ENCODE peak calls at places on chromosomes 2 and 18, in ten cellular contexts. Z is neural progenitor cell, I is left lung, M is stomach, C is astrocyte, G is A549, N is ascending aorta, S is tibial nerve, V is neuronal stem cell, O is PC-9. Y is an unnamed sample. For H3K9me3, the result is how much of the 10 kb centered on the place peaks cover.

GRCh38 chr2:1493361-1494126 is 80.3 kb downstream of the TPO start:
- DNase-seq in O (no peak), C (no peak), S (no peak), G (no peak), M (peak), N (no peak), Z (no peak), V (no peak), I (peak), Y (peak)

GRCh38 chr18:47260138-47260923 is 8.9 kb upstream of the SKOR2 start:
- DNase-seq in N (no peak), I (peak), M (peak), S (no peak), Z (peak), C (peak), V (peak), G (peak), O (no peak), Y (no peak)

GRCh38 chr2:1448009-1448408 is 34.7 kb downstream of the TPO start:
- DNase-seq in S (no peak), M (no peak), N (no peak), G (no peak), C (no peak), V (no peak), O (no peak), Z (no peak), I (no peak), Y (no peak)

GRCh38 chr2:153047220-153047619 is 328.8 kb downstream of the ARL6IP6 start:
- DNase-seq in O (no peak), Z (peak), N (no peak), C (no peak), S (no peak), G (no peak), M (no peak), I (no peak), V (no peak), Y (no peak)

GRCh38 chr2:106085441-106085911 is 108.6 kb downstream of the UXS1 start:
- DNase-seq in I (no peak), M (peak), O (no peak), S (no peak), G (no peak), Z (peak), N (no peak), C (no peak), V (no peak), Y (no peak)

GRCh38 chr2:229230911-229231310 is 40.2 kb downstream of the PID1 start:
- DNase-seq in C (no peak), V (no peak), M (no peak), I (no peak), O (no peak), S (no peak), G (no peak), Z (no peak), N (no peak), Y (no peak)

GRCh38 chr2:45190481-45190880 is 181.2 kb upstream of the SIX2 start:
- DNase-seq in G (no peak), M (no peak), V (no peak), Z (no peak), S (no peak), N (no peak), O (no peak), C (peak), I (no peak), Y (no peak)

GRCh38 chr2:54557601-54558187 is 101.6 kb downstream of the SPTBN1 start:
- DNase-seq in C (peak), M (peak), Z (peak), G (peak), I (peak), S (no peak), V (peak), N (no peak), O (peak), Y (peak)

GRCh38 chr2:24721470-24721869 is 71.7 kb downstream of the PTRHD1 start:
- DNase-seq in N (peak), M (peak), C (peak), O (no peak), Z (peak), I (no peak), S (peak), V (no peak), G (no peak), Y (peak)

GRCh38 chr2:230179907-230180306 is 39.9 kb downstream of the SP110 start:
- DNase-seq in M (no peak), I (no peak), V (no peak), S (no peak), Z (no peak), O (no peak), C (no peak), G (no peak), N (no peak), Y (no peak)

GRCh38 chr2:230900336-230900995 is 24.6 kb downstream of the GPR55 start:
- DNase-seq in O (no peak), C (no peak), S (no peak), N (no peak), M (peak), G (no peak), Z (no peak), I (no peak), V (no peak), Y (no peak)

GRCh38 chr2:166932032-166932431 is 43.8 kb downstream of the XIRP2 start:
- DNase-seq in I (no peak), S (no peak), C (no peak), G (no peak), M (no peak), V (no peak), O (no peak), N (no peak), Z (no peak), Y (no peak)

GRCh38 chr2:66553370-66553769 is 118.4 kb downstream of the MEIS1 start:
- DNase-seq in G (no peak), O (no peak), M (peak), N (no peak), S (peak), I (peak), V (no peak), C (no peak), Z (no peak), Y (no peak)

GRCh38 chr2:112626604-112627059 is 19.1 kb upstream of the SLC20A1 start:
- DNase-seq in I (peak), S (no peak), C (peak), M (peak), N (no peak), V (no peak), Z (peak), O (peak), G (peak), Y (peak)

GRCh38 chr2:181887056-181887455 is 4.5 kb upstream of the ITPRID2 start:
- DNase-seq in Z (no peak), I (no peak), N (no peak), S (no peak), V (no peak), C (no peak), G (no peak), O (no peak), M (no peak), Y (no peak)

GRCh38 chr2:216698895-216699294 is 3.5 kb upstream of the IGFBP5 start:
- DNase-seq in I (no peak), G (peak), N (no peak), V (no peak), M (no peak), S (no peak), Z (peak), O (no peak), C (peak), Y (no peak)

GRCh38 chr18:11504962-11505361 is 104.4 kb upstream of the SLC35G4 start:
- DNase-seq in G (no peak), C (no peak), V (no peak), O (no peak), M (no peak), Z (no peak), I (no peak), S (no peak), N (no peak), Y (no peak)

GRCh38 chr18:46141199-46141598 is 37.0 kb downstream of the HAUS1 start:
- DNase-seq in S (no peak), Z (no peak), C (no peak), G (no peak), V (no peak), O (no peak), I (no peak), M (no peak), N (no peak), Y (no peak)

GRCh38 chr2:181459646-181460045 is 2.5 kb downstream of the ITGA4 start:
- DNase-seq in Z (no peak), C (peak), O (no peak), M (no peak), S (no peak), N (no peak), G (no peak), I (no peak), V (no peak), Y (no peak)

GRCh38 chr2:127075821-127076220 is 31.1 kb downstream of the BIN1 start:
- DNase-seq in V (no peak), S (no peak), O (no peak), C (no peak), Z (no peak), I (no peak), N (no peak), M (no peak), G (no peak), Y (no peak)

GRCh38 chr18:12598181-12598921 is 59.6 kb downstream of the SPIRE1 start:
- DNase-seq in N (no peak), S (no peak), Z (peak), I (no peak), V (no peak), O (peak), M (no peak), C (peak), G (no peak), Y (no peak)

GRCh38 chr2:119263656-119264055 is 40.0 kb downstream of the STEAP3 start:
- DNase-seq in V (no peak), N (no peak), Z (no peak), M (no peak), S (no peak), G (no peak), O (no peak), I (no peak), C (no peak), Y (no peak)

GRCh38 chr2:42931818-42932195 is 139.4 kb upstream of the HAAO start:
- DNase-seq in Z (no peak), V (no peak), S (no peak), O (no peak), C (peak), M (no peak), N (no peak), G (no peak), I (no peak), Y (no peak)

GRCh38 chr2:217356795-217357194 is 496.9 kb upstream of the TNP1 start:
- DNase-seq in S (peak), M (no peak), G (no peak), C (peak), I (no peak), N (no peak), O (no peak), V (no peak), Z (no peak), Y (no peak)

GRCh38 chr2:199757466-199757865 is 93.5 kb downstream of the FTCDNL1 start:
- DNase-seq in O (no peak), Z (no peak), G (no peak), N (no peak), S (no peak), V (no peak), I (no peak), C (peak), M (no peak), Y (no peak)

GRCh38 chr2:188675391-188676011 is 298.7 kb upstream of the COL3A1 start:
- DNase-seq in S (no peak), O (no peak), V (no peak), C (peak), Z (no peak), I (no peak), N (no peak), M (no peak), G (no peak), Y (no peak)

GRCh38 chr2:42101641-42102605 is 54.1 kb downstream of the PKDCC start:
- DNase-seq in C (peak), G (no peak), I (peak), O (peak), V (peak), M (peak), N (no peak), S (peak), Z (peak), Y (peak)

GRCh38 chr2:146193619-146194018 is 1651.2 kb upstream of the ACVR2A start:
- DNase-seq in G (no peak), C (no peak), V (no peak), I (no peak), M (no peak), N (no peak), Z (no peak), S (no peak), O (no peak), Y (no peak)

GRCh38 chr2:197071213-197071612 is 144.7 kb upstream of the PGAP1 start:
- DNase-seq in I (no peak), Z (no peak), G (no peak), V (no peak), C (no peak), M (no peak), O (no peak), N (no peak), S (no peak), Y (no peak)

GRCh38 chr2:174587607-174588006 is 10.0 kb downstream of the WIPF1 start:
- DNase-seq in N (no peak), I (no peak), V (no peak), C (no peak), S (no peak), G (no peak), M (no peak), O (no peak), Z (no peak), Y (no peak)

GRCh38 chr2:47034973-47035609 is 119.5 kb upstream of the MCFD2 start:
- DNase-seq in Z (peak), C (peak), V (peak), I (peak), G (no peak), S (no peak), O (peak), N (peak), M (no peak), Y (no peak)

GRCh38 chr2:132804045-132804444 is 134.0 kb upstream of the LYPD1 start:
- DNase-seq in M (no peak), N (no peak), S (no peak), V (no peak), G (no peak), O (no peak), I (no peak), C (peak), Z (no peak), Y (no peak)

GRCh38 chr2:191065785-191066184 is 51.8 kb upstream of the STAT1 start:
- DNase-seq in S (no peak), O (no peak), G (no peak), Z (no peak), V (no peak), M (no peak), C (no peak), N (no peak), I (no peak), Y (no peak)

GRCh38 chr2:235381261-235381912 is 112.5 kb upstream of the AGAP1 start:
- DNase-seq in S (no peak), Z (no peak), O (no peak), C (peak), N (no peak), G (no peak), I (no peak), V (no peak), M (no peak), Y (no peak)

GRCh38 chr2:49973917-49974368 is 819.6 kb upstream of the FSHR start:
- DNase-seq in G (peak), Z (peak), V (peak), C (peak), M (peak), I (peak), N (no peak), S (peak), O (no peak), Y (peak)

GRCh38 chr2:86648696-86649095 is 25.0 kb upstream of the RNF103 start:
- DNase-seq in O (no peak), M (no peak), G (no peak), Z (no peak), I (no peak), N (no peak), C (no peak), V (no peak), S (no peak), Y (no peak)

GRCh38 chr18:8724452-8724851 is 19.1 kb downstream of the MTCL1 start:
- DNase-seq in Z (no peak), N (no peak), M (no peak), C (no peak), V (no peak), O (no peak), S (no peak), G (no peak), I (no peak), Y (no peak)

DNA sequence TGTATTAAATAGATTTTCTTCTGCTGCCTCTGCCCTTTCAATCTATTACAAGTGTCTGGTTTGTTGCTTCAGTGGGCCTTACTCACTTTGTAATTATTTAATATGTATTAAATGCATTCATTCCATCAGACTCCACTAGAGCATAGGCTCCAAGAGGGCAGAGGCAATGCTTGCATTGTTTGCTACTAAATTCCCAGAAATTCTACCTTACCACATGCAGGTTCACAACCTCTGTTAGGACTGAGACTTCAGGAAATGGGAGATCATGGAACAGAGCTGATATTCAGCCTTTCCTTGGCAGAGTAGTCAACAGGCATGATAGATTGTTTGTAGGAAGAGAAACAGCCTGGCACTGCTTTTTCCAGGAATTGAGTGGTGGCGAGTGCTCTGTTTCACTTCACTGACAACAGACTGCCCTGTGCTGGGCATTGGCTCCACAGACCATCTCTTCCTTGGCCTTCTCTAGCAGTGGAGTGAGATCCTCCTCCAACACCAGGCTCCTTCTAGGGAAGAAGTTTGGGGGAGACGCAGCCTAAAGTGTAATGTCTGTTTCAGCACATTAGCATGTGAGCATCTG is 6.2 kb upstream of the MATN3 start:
- DNase-seq in S (no peak), M (no peak), Z (no peak), V (no peak), C (no peak), G (no peak), I (no peak), O (no peak), N (no peak), Y (no peak)
- H3K9me3 ChIP-seq in S (under half), M (under half), Z (under half), V (under half), C (under half), G (under half), I (under half), O (under half), N (under half), Y (under half)

GRCh38 chr18:68735498-68736343 is 20.8 kb upstream of the TMX3 start:
- DNase-seq in I (no peak), G (peak), V (peak), N (no peak), S (no peak), C (peak), Z (peak), M (no peak), O (peak), Y (no peak)
- H3K4me3 ChIP-seq in I (no peak), G (no peak), V (no peak), N (no peak), S (no peak), C (no peak), Z (no peak), M (no peak), O (no peak), Y (no peak)

GRCh38 chr18:43650423-43650822 is 373.1 kb upstream of the SYT4 start:
- DNase-seq in I (no peak), N (no peak), V (no peak), C (no peak), M (no peak), G (no peak), Z (no peak), S (no peak), O (no peak), Y (no peak)

GRCh38 chr18:43656547-43656946 is 379.3 kb upstream of the SYT4 start:
- DNase-seq in I (no peak), O (no peak), Z (no peak), V (no peak), C (no peak), N (no peak), M (no peak), S (no peak), G (no peak), Y (no peak)

GRCh38 chr18:43648002-43648401 is 370.7 kb upstream of the SYT4 start:
- DNase-seq in O (no peak), N (no peak), C (no peak), M (no peak), S (no peak), V (no peak), I (no peak), Z (no peak), G (no peak), Y (no peak)

DNA sequence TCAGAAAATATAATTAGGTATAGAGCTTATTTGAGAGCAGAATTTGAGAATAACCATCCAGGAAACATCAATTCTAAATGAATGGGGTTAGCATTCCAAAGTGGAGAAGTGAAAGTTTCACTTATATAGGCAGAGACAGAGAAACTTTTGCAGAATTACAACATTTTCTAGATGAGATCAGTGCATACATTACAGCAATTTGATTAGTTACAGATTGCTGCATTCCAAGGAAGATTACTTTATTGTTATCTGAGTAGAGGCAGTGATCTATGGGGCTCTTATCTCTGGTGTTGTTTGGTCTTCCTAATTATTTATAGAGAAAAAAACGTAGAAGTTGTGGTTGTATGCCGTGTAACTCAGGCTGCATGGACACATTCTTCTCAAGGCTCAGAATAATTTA is 373.8 kb upstream of the SYT4 start:
- DNase-seq in Z (no peak), G (no peak), S (no peak), C (no peak), N (no peak), M (no peak), I (no peak), V (no peak), O (no peak), Y (no peak)
- H3K9me3 ChIP-seq in Z (under half), G (under half), S (under half), C (under half), N (under half), M (under half), I (under half), V (under half), O (under half), Y (under half)

DNA sequence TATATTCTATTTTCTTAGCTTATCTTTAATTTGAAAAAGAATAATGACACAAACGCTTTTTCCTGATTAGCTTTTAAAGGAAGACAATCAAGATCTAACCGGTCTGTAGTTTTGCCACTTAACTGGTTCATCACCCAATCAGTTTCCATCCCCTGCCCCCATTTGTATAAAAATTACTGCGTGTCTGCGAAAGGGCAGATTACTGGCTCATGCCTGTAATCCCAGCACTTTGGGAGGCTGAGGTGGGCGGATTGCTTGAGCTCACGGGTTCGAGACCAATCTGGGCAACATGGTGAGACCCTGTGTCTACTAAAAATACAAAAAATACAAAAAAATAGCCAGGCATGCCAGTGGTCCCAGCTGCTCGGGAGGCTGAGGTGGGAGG is 2.4 kb downstream of the CEBPZOS start:
- DNase-seq in S (no peak), G (no peak), M (no peak), O (no peak), Z (no peak), C (no peak), N (no peak), V (no peak), I (no peak), Y (no peak)
- H3K4me3 ChIP-seq in S (no peak), G (no peak), M (no peak), O (no peak), Z (no peak), C (no peak), N (no peak), V (no peak), I (no peak), Y (no peak)

DNA sequence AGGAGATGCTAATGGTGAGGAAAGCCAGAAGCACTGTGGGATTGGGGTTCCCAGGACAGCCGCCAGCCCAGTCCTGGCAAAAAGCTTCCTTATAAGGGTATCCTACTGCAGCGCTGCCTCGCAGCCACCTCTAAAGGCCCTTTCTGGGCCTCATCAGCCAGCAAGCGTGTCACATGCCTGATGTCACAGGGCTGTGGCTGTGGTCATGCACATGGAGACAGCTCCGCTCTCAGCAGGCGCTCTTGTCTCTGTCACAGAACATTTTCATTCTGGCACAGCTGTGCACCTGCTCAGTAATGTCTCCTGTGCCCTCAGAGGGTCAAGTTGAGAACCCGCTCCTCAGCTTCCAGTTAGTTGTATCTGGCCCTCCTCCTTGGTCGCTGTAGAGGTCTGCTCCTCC is 17.7 kb upstream of the MAL start:
- DNase-seq in G (no peak), O (no peak), N (no peak), M (no peak), S (no peak), I (no peak), Z (no peak), C (no peak), V (no peak), Y (no peak)
- H3K9me3 ChIP-seq in G (under half), O (under half), N (under half), M (under half), S (under half), I (under half), Z (under half), C (under half), V (under half), Y (under half)

GRCh38 chr2:239944706-239945551 is 80.2 kb downstream of the NDUFA10 start:
- DNase-seq in O (no peak), S (no peak), Z (no peak), V (no peak), N (no peak), C (no peak), I (peak), G (no peak), M (no peak), Y (peak)
- H3K4me3 ChIP-seq in O (no peak), S (no peak), Z (no peak), V (no peak), N (no peak), C (no peak), I (no peak), G (no peak), M (no peak), Y (no peak)

Y was measured in mucosa of descending colon.